ENCODE peak calls at places on chromosomes 3 and 15, in six cellular contexts. I, T, Y, C, B and U are unnamed samples.

GRCh38 chr3:133941390-133941789 is 45.7 kb upstream of the RAB6B start:
- DNase-seq in I (no peak), T (no peak), C (peak; percentile 66), B (no peak), Y (no peak), U (peak; percentile 66)

GRCh38 chr3:184767377-184767776 is 44.6 kb upstream of the VPS8 start:
- DNase-seq in I (no peak), Y (no peak), B (no peak), T (no peak), C (no peak), U (no peak)

GRCh38 chr3:17494117-17494809 is 248.2 kb downstream of the TBC1D5 start:
- DNase-seq in Y (no peak), B (no peak), I (no peak), C (peak; percentile 88), T (no peak), U (no peak)

GRCh38 chr3:53796161-53796560 is 50.1 kb downstream of the CHDH start:
- DNase-seq in Y (no peak), B (no peak), I (no peak), T (no peak), C (no peak), U (no peak)

GRCh38 chr15:72796515-72797337 is 13.2 kb upstream of the ADPGK start:
- DNase-seq in I (no peak), C (peak; percentile 67), Y (peak; percentile 40), B (peak; percentile 26), T (peak; percentile 72), U (no peak)

GRCh38 chr3:197555281-197556261 is at the start of gene BDH1:
- DNase-seq in B (peak; percentile 67), T (peak; percentile 67), I (no peak), Y (peak; percentile 68), C (no peak), U (peak; percentile 2)

GRCh38 chr3:52346623-52347530 is 30.8 kb downstream of the DNAH1 start:
- DNase-seq in C (peak; percentile 77), I (no peak), T (no peak), B (no peak), Y (no peak), U (peak; percentile 39)

GRCh38 chr3:55486101-55486856 is 827 bp downstream of the WNT5A start:
- DNase-seq in I (no peak), T (peak; percentile 36), Y (peak; percentile 57), C (no peak), B (no peak), U (peak; percentile 76)

GRCh38 chr15:91073768-91074167 is 26.3 kb upstream of the SV2B start:
- DNase-seq in B (no peak), C (no peak), Y (no peak), T (no peak), I (no peak), U (no peak)

GRCh38 chr15:89760303-89761008 is 9.4 kb upstream of the MESP1 start:
- DNase-seq in I (peak; percentile 61), T (peak; percentile 79), Y (peak; percentile 64), B (peak; percentile 75), C (peak; percentile 85), U (peak; percentile 17)

GRCh38 chr3:134326760-134327593 is 47.3 kb downstream of the AMOTL2 start:
- DNase-seq in I (peak; percentile 90), B (no peak), T (no peak), Y (no peak), C (peak; percentile 88), U (peak; percentile 98)

GRCh38 chr3:11570789-11571495 is 72.8 kb downstream of the VGLL4 start:
- DNase-seq in Y (no peak), C (peak; percentile 67), I (no peak), T (no peak), B (no peak), U (peak; percentile 58)

GRCh38 chr3:133944181-133944580 is 48.5 kb upstream of the RAB6B start:
- DNase-seq in Y (no peak), T (no peak), B (no peak), C (peak; percentile 33), I (no peak), U (peak; percentile 55)

GRCh38 chr15:39227001-39227400 is 353.9 kb upstream of the THBS1 start:
- DNase-seq in C (no peak), T (no peak), Y (no peak), B (no peak), I (no peak), U (no peak)

GRCh38 chr3:53939081-53939582 is 47.5 kb upstream of the SELENOK start:
- DNase-seq in C (no peak), B (no peak), T (no peak), Y (no peak), I (no peak), U (no peak)

GRCh38 chr15:77532846-77533245 is 99.9 kb downstream of the LINGO1 start:
- DNase-seq in C (peak; percentile 49), Y (no peak), B (no peak), T (no peak), I (no peak), U (no peak)

GRCh38 chr3:47133641-47134040 is 30.3 kb downstream of the SETD2 start:
- DNase-seq in I (no peak), Y (no peak), B (no peak), T (no peak), C (no peak), U (no peak)

GRCh38 chr15:83869329-83869728 is 215.4 kb downstream of the ADAMTSL3 start:
- DNase-seq in T (no peak), C (no peak), I (no peak), B (no peak), Y (no peak), U (no peak)

GRCh38 chr15:45265506-45265905 is 13.5 kb downstream of the SLC28A2 start:
- DNase-seq in T (no peak), B (no peak), C (no peak), Y (no peak), I (no peak), U (no peak)

GRCh38 chr3:46215810-46216414 is 7.8 kb upstream of the CCR1 start:
- DNase-seq in C (no peak), I (peak; percentile 35), B (no peak), T (no peak), Y (no peak), U (peak; percentile 2)

GRCh38 chr15:70528270-70528706 is 235.1 kb downstream of the UACA start:
- DNase-seq in C (no peak), B (peak; percentile 82), T (peak; percentile 59), Y (peak; percentile 83), I (peak; percentile 66), U (peak; percentile 83)

GRCh38 chr3:185351371-185351770 is 11.6 kb upstream of the MAP3K13 start:
- DNase-seq in B (no peak), I (no peak), Y (no peak), C (no peak), T (no peak), U (peak; percentile 66)

GRCh38 chr3:14762701-14763100 is 56.1 kb upstream of the FGD5 start:
- DNase-seq in C (no peak), I (no peak), B (no peak), T (no peak), Y (no peak), U (no peak)

GRCh38 chr15:72774696-72775383 is 8.7 kb downstream of the ADPGK start:
- DNase-seq in B (no peak), T (peak; percentile 38), I (no peak), Y (peak; percentile 56), C (no peak), U (no peak)

GRCh38 chr3:114565201-114565600 is 271.4 kb downstream of the TIGIT start:
- DNase-seq in B (no peak), I (no peak), C (peak; percentile 74), Y (no peak), T (no peak), U (no peak)

GRCh38 chr3:71062037-71062919 is 521.2 kb downstream of the FOXP1 start:
- DNase-seq in B (no peak), I (no peak), C (no peak), Y (no peak), T (no peak), U (no peak)

GRCh38 chr15:31217067-31217466 is 109.6 kb upstream of the KLF13 start:
- DNase-seq in B (no peak), T (no peak), Y (no peak), I (no peak), C (no peak), U (no peak)